ENCODE peak calls at places on chromosomes 12 and 14, in six cellular contexts. D is activated T-helper 9 cell treated with anti-CD3 and anti-CD28 coated beads, Interleukin-2, amount 50 U/mL, for 16 hours; I is AG09309; U is AG04449; X is NCI-H526; Y is GM12864. H is an unnamed sample.

GRCh38 chr14:104093366-104094055 is 8.0 kb downstream of the ASPG start:
- DNase-seq in D (no peak), I (no peak), U (no peak), X (no peak), Y (no peak), H (no peak)

GRCh38 chr12:93978553-93978952 is 169.8 kb upstream of the PLXNC1 start:
- DNase-seq in D (no peak), I (peak), U (peak), X (no peak), Y (no peak), H (no peak)

GRCh38 chr12:48786591-48787544 is 2.0 kb downstream of the ADCY6 start:
- DNase-seq in D (no peak), I (no peak), U (no peak), X (no peak), Y (no peak), H (no peak)

GRCh38 chr14:63800651-63801385 is 52.0 kb upstream of the SYNE2 start:
- DNase-seq in D (no peak), I (no peak), U (no peak), X (no peak), Y (no peak), H (no peak)

GRCh38 chr12:54164402-54165145 is 24.2 kb downstream of the SMUG1 start:
- DNase-seq in D (no peak), I (no peak), U (no peak), X (peak), Y (no peak), H (no peak)

GRCh38 chr12:65765436-65765813 is 58.9 kb upstream of the HMGA2 start:
- DNase-seq in D (no peak), I (no peak), U (peak), X (no peak), Y (no peak), H (no peak)

GRCh38 chr12:92421701-92422100 is 276.1 kb upstream of the BTG1 start:
- DNase-seq in D (no peak), I (peak), U (no peak), X (peak), Y (no peak), H (no peak)

GRCh38 chr12:131829351-131829794 is 1.2 kb downstream of the MMP17 start:
- DNase-seq in D (no peak), I (no peak), U (no peak), X (peak), Y (no peak), H (no peak)

GRCh38 chr12:79692860-79693605 is 2.3 kb upstream of the PAWR start:
- DNase-seq in D (no peak), I (peak), U (no peak), X (no peak), Y (no peak), H (no peak)

GRCh38 chr14:88737245-88737644 is 55.5 kb downstream of the EML5 start:
- DNase-seq in D (no peak), I (no peak), U (no peak), X (no peak), Y (no peak), H (no peak)

GRCh38 chr14:50612795-50613194 is 52.9 kb downstream of the ATL1 start:
- DNase-seq in D (no peak), I (no peak), U (no peak), X (no peak), Y (no peak), H (no peak)

GRCh38 chr14:76919811-76920571 is 93.8 kb downstream of the LRRC74A start:
- DNase-seq in D (no peak), I (no peak), U (no peak), X (peak), Y (no peak), H (no peak)

GRCh38 chr14:89086060-89086382 is 261.6 kb downstream of the TTC8 start:
- DNase-seq in D (no peak), I (no peak), U (peak), X (no peak), Y (no peak), H (no peak)

GRCh38 chr12:3604750-3605638 is 114.0 kb downstream of the PRMT8 start:
- DNase-seq in D (no peak), I (no peak), U (no peak), X (peak), Y (no peak), H (no peak)

GRCh38 chr12:121115530-121115929 is 17.1 kb upstream of the P2RX7 start:
- DNase-seq in D (no peak), I (no peak), U (no peak), X (no peak), Y (no peak), H (no peak)

GRCh38 chr12:102503871-102504270 is 23.5 kb upstream of the IGF1 start:
- DNase-seq in D (no peak), I (no peak), U (no peak), X (no peak), Y (no peak), H (no peak)

GRCh38 chr12:70427611-70428010 is 61.5 kb downstream of the KCNMB4 start:
- DNase-seq in D (no peak), I (no peak), U (no peak), X (no peak), Y (no peak), H (no peak)

GRCh38 chr12:51937941-51938340 is 13.6 kb upstream of the ACVR1B start:
- DNase-seq in D (no peak), I (no peak), U (no peak), X (no peak), Y (no peak), H (no peak)

GRCh38 chr12:111407371-111408115 is 1.8 kb downstream of the SH2B3 start:
- DNase-seq in D (no peak), I (no peak), U (no peak), X (peak), Y (no peak), H (no peak)

GRCh38 chr14:74459289-74459946 is 33.4 kb upstream of the SYNDIG1L start:
- DNase-seq in D (no peak), I (peak), U (no peak), X (no peak), Y (no peak), H (no peak)

GRCh38 chr14:76918176-76918750 is 92.1 kb downstream of the LRRC74A start:
- DNase-seq in D (no peak), I (peak), U (peak), X (no peak), Y (no peak), H (no peak)

GRCh38 chr12:12461281-12461922 is 101.3 kb downstream of the DUSP16 start:
- DNase-seq in D (no peak), I (no peak), U (no peak), X (no peak), Y (no peak), H (no peak)

GRCh38 chr12:20497707-20498106 is 129.4 kb downstream of the PDE3A start:
- DNase-seq in D (no peak), I (no peak), U (no peak), X (no peak), Y (no peak), H (no peak)

GRCh38 chr14:106844608-106845285 is 1318.4 kb downstream of the TMEM121 start:
- DNase-seq in D (peak), I (no peak), U (no peak), X (peak), Y (no peak), H (peak)

GRCh38 chr14:80316426-80316825 is 105.1 kb upstream of the DIO2 start:
- DNase-seq in D (no peak), I (no peak), U (no peak), X (no peak), Y (no peak), H (no peak)

GRCh38 chr14:93797071-93797470 is 8.8 kb upstream of the PRIMA1 start:
- DNase-seq in D (no peak), I (no peak), U (no peak), X (no peak), Y (no peak), H (no peak)

GRCh38 chr14:75406102-75406501 is 21.7 kb upstream of the JDP2 start:
- DNase-seq in D (no peak), I (no peak), U (no peak), X (no peak), Y (no peak), H (no peak)

GRCh38 chr12:5715076-5715475 is 230.0 kb downstream of the ANO2 start:
- DNase-seq in D (no peak), I (no peak), U (no peak), X (no peak), Y (no peak), H (no peak)

GRCh38 chr12:115611477-115611876 is 666.0 kb downstream of the MED13L start:
- DNase-seq in D (no peak), I (no peak), U (no peak), X (no peak), Y (no peak), H (no peak)

GRCh38 chr12:82959821-82960220 is 273.1 kb downstream of the TMTC2 start:
- DNase-seq in D (no peak), I (no peak), U (no peak), X (no peak), Y (no peak), H (no peak)

GRCh38 chr12:71092290-71092689 is 65.5 kb downstream of the TSPAN8 start:
- DNase-seq in D (no peak), I (no peak), U (no peak), X (no peak), Y (no peak), H (no peak)